ENCODE peak calls at places on chromosomes 16 and 17, in six cellular contexts. B, H, G, S, P and E are unnamed samples.
A peak's percentile ranks its signal among the peaks of the same experiment; 100 is the strongest.

GRCh38 chr17:39073916-39074315 is 77.5 kb downstream of the PLXDC1 start:
- DNase-seq in H (no peak), B (peak; percentile 30), S (no peak), P (no peak), G (no peak), E (no peak)

GRCh38 chr16:88058136-88058535 is 106.9 kb downstream of the BANP start:
- DNase-seq in G (no peak), B (no peak), P (no peak), S (no peak), H (no peak), E (no peak)

GRCh38 chr16:69906838-69907301 is 44.3 kb upstream of the CLEC18A start:
- DNase-seq in B (peak; percentile 92), G (no peak), P (no peak), S (no peak), H (no peak), E (no peak)

GRCh38 chr17:34634551-34635160 is 55.3 kb downstream of the TMEM132E start:
- DNase-seq in S (no peak), H (no peak), B (no peak), G (no peak), P (no peak), E (no peak)

GRCh38 chr17:44628234-44629188 is 27.8 kb upstream of the MEIOC start:
- DNase-seq in S (no peak), H (peak; percentile 75), G (no peak), P (no peak), B (peak; percentile 40), E (no peak)

GRCh38 chr17:46144246-46144645 is 49.0 kb downstream of the KANSL1 start:
- DNase-seq in B (peak; percentile 69), P (no peak), S (no peak), H (no peak), G (peak; percentile 39), E (no peak)

GRCh38 chr16:49596119-49596518 is 222.5 kb downstream of the C16orf78 start:
- DNase-seq in S (no peak), H (no peak), B (peak; percentile 39), P (no peak), G (no peak), E (no peak)

GRCh38 chr17:31724026-31724425 is 135.0 kb downstream of the COPRS start:
- DNase-seq in P (no peak), B (peak; percentile 85), H (no peak), S (no peak), G (no peak), E (no peak)

GRCh38 chr17:3667366-3668278 is 756 bp downstream of the TAX1BP3 start:
- DNase-seq in P (no peak), S (peak; percentile 67), G (peak; percentile 46), H (peak; percentile 62), B (peak; percentile 92), E (no peak)

GRCh38 chr16:83315271-83315670 is 492.5 kb upstream of the HSBP1 start:
- DNase-seq in P (no peak), B (peak; percentile 10), G (no peak), H (no peak), S (no peak), E (no peak)

GRCh38 chr16:1054660-1055556 is 17.6 kb upstream of the SSTR5 start:
- DNase-seq in H (peak; percentile 82), P (no peak), S (peak; percentile 71), G (peak; percentile 57), B (peak; percentile 23), E (no peak)

GRCh38 chr17:67386965-67387551 is 10.0 kb downstream of the PITPNC1 start:
- DNase-seq in G (no peak), P (peak; percentile 61), B (peak; percentile 20), S (peak; percentile 74), H (peak; percentile 67), E (peak; percentile 16)

GRCh38 chr17:64155751-64156544 is 26.0 kb upstream of the ERN1 start:
- DNase-seq in B (peak; percentile 45), S (no peak), G (peak; percentile 94), P (no peak), H (no peak), E (no peak)

GRCh38 chr16:58280846-58281301 is 14.0 kb downstream of the PRSS54 start:
- DNase-seq in B (peak; percentile 75), P (no peak), S (no peak), G (no peak), H (no peak), E (no peak)

GRCh38 chr16:87703071-87703470 is 62.7 kb downstream of the KLHDC4 start:
- DNase-seq in B (no peak), P (no peak), H (no peak), G (no peak), S (no peak), E (no peak)

GRCh38 chr16:54317306-54317705 is 30.7 kb upstream of the IRX3 start:
- DNase-seq in H (no peak), S (no peak), P (no peak), G (no peak), B (no peak), E (no peak)

GRCh38 chr16:17379121-17379571 is 91.6 kb downstream of the XYLT1 start:
- DNase-seq in S (no peak), H (no peak), G (no peak), B (peak; percentile 87), P (no peak), E (no peak)

GRCh38 chr17:63496177-63496576 is 19.3 kb downstream of the ACE start:
- DNase-seq in G (no peak), B (no peak), P (no peak), S (no peak), H (no peak), E (no peak)

GRCh38 chr17:2468270-2468669 is 43.4 kb downstream of the METTL16 start:
- DNase-seq in B (peak; percentile 99), G (no peak), H (no peak), P (no peak), S (no peak), E (no peak)

GRCh38 chr16:2528161-2529060 is 2.8 kb downstream of the CEMP1 start:
- DNase-seq in P (no peak), H (no peak), G (no peak), B (no peak), S (no peak), E (no peak)

GRCh38 chr17:50684612-50685333 is 22.9 kb downstream of the ANKRD40 start:
- DNase-seq in B (no peak), G (no peak), H (no peak), P (no peak), S (no peak), E (no peak)

GRCh38 chr16:27762441-27762840 is 212.5 kb downstream of the KATNIP start:
- DNase-seq in G (no peak), S (no peak), P (no peak), B (peak; percentile 96), H (no peak), E (no peak)

GRCh38 chr17:55693244-55694216 is 29.1 kb downstream of the TMEM100 start:
- DNase-seq in P (no peak), B (no peak), S (no peak), G (no peak), H (no peak), E (no peak)

GRCh38 chr16:73048292-73049050 is 543 bp upstream of the ZFHX3 start:
- DNase-seq in B (no peak), G (no peak), H (peak; percentile 79), P (no peak), S (no peak), E (no peak)

GRCh38 chr17:73340093-73340596 is 28.3 kb upstream of the CDC42EP4 start:
- DNase-seq in B (peak; percentile 91), G (no peak), P (no peak), S (no peak), H (no peak), E (no peak)

GRCh38 chr16:19136549-19137196 is 22.9 kb downstream of the ITPRIPL2 start:
- DNase-seq in P (no peak), B (no peak), G (no peak), H (no peak), S (no peak), E (no peak)

GRCh38 chr16:17831330-17831729 is 360.6 kb upstream of the XYLT1 start:
- DNase-seq in H (no peak), B (no peak), P (no peak), G (no peak), S (peak; percentile 12), E (no peak)

GRCh38 chr16:31393056-31393455 is at the start of gene ITGAD:
- DNase-seq in H (no peak), G (no peak), B (no peak), P (no peak), S (no peak), E (no peak)

GRCh38 chr17:62617894-62618472 is 9.5 kb upstream of the MRC2 start:
- DNase-seq in P (no peak), B (peak; percentile 38), H (no peak), S (no peak), G (no peak), E (no peak)

GRCh38 chr16:86631441-86631840 is 53.1 kb downstream of the FOXL1 start:
- DNase-seq in S (no peak), G (no peak), B (peak; percentile 29), P (no peak), H (no peak), E (no peak)

GRCh38 chr16:89383095-89384003 is 107.0 kb downstream of the ANKRD11 start:
- DNase-seq in G (no peak), P (no peak), S (peak; percentile 38), B (peak; percentile 45), H (no peak), E (no peak)

GRCh38 chr16:27347930-27348685 is 34.3 kb downstream of the IL4R start:
- DNase-seq in G (no peak), S (no peak), H (no peak), P (no peak), B (no peak), E (no peak)